ENCODE peak calls at places on chromosomes 7 and 10, in four cellular contexts. R is HepG2, O is K562, Y is HCT116. B is an unnamed sample.

GRCh38 chr10:72011468-72011867 is 47.3 kb downstream of the CHST3 start:
- DNase-seq in Y (no peak), R (no peak), O (no peak), B (no peak)

GRCh38 chr7:121286742-121287699 is 41.8 kb upstream of the WNT16 start:
- DNase-seq in R (no peak), Y (no peak), O (no peak), B (no peak)

GRCh38 chr7:51113560-51113959 is 203.0 kb downstream of the COBL start:
- DNase-seq in Y (no peak), R (no peak), O (no peak), B (no peak)

GRCh38 chr10:110307805-110308204 is 3.1 kb upstream of the SMNDC1 start:
- DNase-seq in R (no peak), Y (no peak), O (no peak), B (no peak)

GRCh38 chr7:9250876-9251275 is 817.5 kb downstream of the NXPH1 start:
- DNase-seq in Y (no peak), R (no peak), O (no peak), B (no peak)

GRCh38 chr10:33055636-33056035 is 97.6 kb upstream of the ITGB1 start:
- DNase-seq in O (no peak), Y (no peak), R (no peak), B (no peak)

GRCh38 chr10:125127110-125127509 is 33.3 kb downstream of the CTBP2 start:
- DNase-seq in O (no peak), R (no peak), Y (no peak), B (no peak)

GRCh38 chr10:49152037-49152436 is 18.2 kb upstream of the FAM170B start:
- DNase-seq in Y (no peak), O (no peak), R (no peak), B (no peak)

GRCh38 chr7:153859239-153859638 is 193.0 kb upstream of the DPP6 start:
- DNase-seq in O (no peak), Y (no peak), R (no peak), B (no peak)

GRCh38 chr7:117777335-117778150 is 95.7 kb downstream of the CTTNBP2 start:
- DNase-seq in Y (no peak), O (no peak), R (no peak), B (no peak)

GRCh38 chr7:48424731-48425130 is 253.5 kb downstream of the ABCA13 start:
- DNase-seq in R (peak; percentile 23), Y (no peak), O (peak; percentile 16), B (no peak)

GRCh38 chr7:5692845-5693278 is 88.6 kb downstream of the RNF216 start:
- DNase-seq in O (no peak), Y (no peak), R (no peak), B (peak; percentile 91)

GRCh38 chr7:119983468-119983867 is 289.5 kb upstream of the KCND2 start:
- DNase-seq in R (no peak), Y (no peak), O (no peak), B (no peak)
- TF ChIP-seq SIN3A in R (no peak), Y (no peak), O (no peak), B (no peak)

GRCh38 chr7:94396044-94396443 is 1.3 kb downstream of the COL1A2 start:
- DNase-seq in R (no peak), Y (no peak), O (peak; percentile 34), B (no peak)
- H3K4me3 ChIP-seq in R (no peak overlapping the region), Y (no peak overlapping the region), O (no peak overlapping the region), B (no peak overlapping the region)

GRCh38 chr10:101400529-101400928 is 46.6 kb downstream of the BTRC start:
- DNase-seq in R (no peak), Y (no peak), O (no peak), B (no peak)

GRCh38 chr10:101402711-101403110 is 48.7 kb downstream of the BTRC start:
- DNase-seq in Y (no peak), O (no peak), R (no peak), B (no peak)

GRCh38 chr10:101393378-101393777 is 39.4 kb downstream of the BTRC start:
- DNase-seq in O (no peak), Y (no peak), R (no peak), B (no peak)

GRCh38 chr10:101394522-101395133 is 40.7 kb downstream of the BTRC start:
- DNase-seq in Y (no peak), O (peak; percentile 16), R (no peak), B (no peak)

DNA sequence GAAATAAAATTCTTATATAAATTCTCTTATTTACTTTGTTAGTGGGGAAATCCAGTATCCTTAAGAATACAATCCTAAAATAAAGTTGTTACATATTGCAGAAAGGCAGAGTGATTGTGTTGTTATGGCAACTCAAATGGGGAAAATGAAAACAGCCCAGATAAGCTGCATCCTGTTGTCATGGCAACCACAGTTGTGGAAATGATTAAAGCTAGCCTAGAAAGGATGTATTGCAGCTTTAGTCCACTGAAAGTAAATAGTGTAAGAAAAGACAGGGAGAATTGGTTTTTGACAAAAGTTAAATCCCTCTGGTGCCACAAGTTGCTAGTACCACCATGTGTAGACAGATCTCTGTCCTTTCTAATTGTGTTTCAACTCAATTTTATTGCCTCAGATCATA is 43.2 kb downstream of the BTRC start:
- DNase-seq in O (peak; percentile 16), R (peak; percentile 27), Y (peak; percentile 6), B (no peak)
- TF ChIP-seq TCF7L2 in O (no peak), R (no peak), Y (no peak), B (no peak)

GRCh38 chr7:127377425-127377824 is 15.1 kb downstream of the ZNF800 start:
- DNase-seq in Y (no peak), R (no peak), O (no peak), B (no peak)

GRCh38 chr7:127378537-127378936 is 14.0 kb downstream of the ZNF800 start:
- DNase-seq in Y (no peak), O (no peak), R (no peak), B (no peak)

GRCh38 chr7:127374181-127374580 is 18.3 kb downstream of the ZNF800 start:
- DNase-seq in R (no peak), Y (no peak), O (no peak), B (no peak)

GRCh38 chr7:127379642-127380041 is 12.9 kb downstream of the ZNF800 start:
- DNase-seq in O (no peak), Y (no peak), R (no peak), B (no peak)

DNA sequence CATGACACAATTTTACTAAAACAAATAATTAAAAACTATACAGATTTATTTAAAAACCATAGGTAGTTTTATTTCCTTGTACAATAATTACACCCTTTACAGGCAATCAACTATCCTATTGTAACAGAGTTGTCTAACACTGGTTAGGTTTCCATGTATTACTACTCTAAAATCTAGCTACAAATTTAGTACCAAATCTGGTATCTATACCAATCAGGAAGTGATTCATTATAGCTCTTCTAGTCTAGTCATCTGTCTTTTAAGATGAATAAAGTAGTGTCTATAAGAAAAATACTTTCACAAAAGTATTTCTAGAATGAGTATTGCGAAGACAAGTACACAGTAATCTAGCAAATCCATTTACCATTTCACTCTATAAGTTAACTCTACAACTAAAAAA is 16.9 kb downstream of the ZNF800 start:
- DNase-seq in O (no peak), Y (no peak), R (no peak), B (no peak)
- TF ChIP-seq SIN3A in O (no peak), Y (no peak), R (no peak), B (no peak)

GRCh38 chr7:127885222-127885772 is 145.9 kb downstream of the LRRC4 start:
- DNase-seq in R (no peak), O (no peak), Y (no peak), B (no peak)

GRCh38 chr7:127887631-127888030 is 143.6 kb downstream of the LRRC4 start:
- DNase-seq in Y (no peak), O (peak; percentile 68), R (no peak), B (no peak)

GRCh38 chr7:127887096-127887495 is 144.1 kb downstream of the LRRC4 start:
- DNase-seq in O (no peak), Y (no peak), R (no peak), B (no peak)

GRCh38 chr7:127885843-127886242 is 145.4 kb downstream of the LRRC4 start:
- DNase-seq in R (no peak), O (peak; percentile 88), Y (no peak), B (no peak)

GRCh38 chr7:127886248-127886647 is 145.0 kb downstream of the LRRC4 start:
- DNase-seq in O (peak; percentile 39), R (no peak), Y (no peak), B (no peak)
- H3K4me3 ChIP-seq in O (no peak overlapping the region), R (no peak overlapping the region), Y (no peak overlapping the region), B (no peak overlapping the region)

GRCh38 chr10:35674843-35675242 is 32.7 kb upstream of the FZD8 start:
- DNase-seq in O (no peak), R (no peak), Y (no peak), B (no peak)
- TF ChIP-seq TCF7L2 in O (no peak), R (no peak), Y (no peak), B (no peak)

DNA sequence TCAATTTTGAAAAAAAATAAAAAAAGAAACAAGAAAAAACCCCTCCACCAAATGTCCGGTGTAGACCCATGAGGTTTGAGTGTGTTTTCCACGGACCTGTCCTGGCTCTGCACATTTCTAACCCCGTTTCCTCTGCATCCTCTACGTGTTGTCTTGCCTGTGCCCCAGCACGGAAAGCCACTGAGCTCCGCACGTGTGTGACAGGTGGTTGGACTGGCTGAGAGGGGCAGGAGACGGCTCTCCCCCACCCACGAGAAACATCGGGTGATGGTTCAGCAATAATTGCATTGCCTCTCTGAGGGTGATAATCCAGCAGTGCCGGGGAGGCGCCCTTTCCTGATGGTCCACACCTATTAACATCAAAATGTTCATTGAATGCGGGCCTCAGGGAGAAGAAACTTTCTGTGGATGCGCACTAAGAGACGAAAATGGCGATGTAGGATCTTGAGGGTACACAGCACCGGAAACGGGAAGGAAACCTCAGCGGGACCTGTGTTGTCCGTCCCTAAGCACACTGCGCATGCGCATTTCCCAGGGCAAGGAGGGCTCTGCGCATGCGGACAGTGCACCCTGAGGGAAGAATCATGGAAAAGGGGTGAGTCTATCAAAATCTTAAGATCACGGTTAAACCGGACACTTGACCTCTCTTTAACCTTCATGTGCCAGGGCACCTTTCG is 470.1 kb upstream of the ADARB2 start:
- DNase-seq in Y (no peak), R (no peak), O (peak; percentile 70), B (no peak)
- TF ChIP-seq SIN3A in Y (no peak), R (no peak), O (no peak), B (no peak)

GRCh38 chr7:47328392-47329319 is 253.3 kb downstream of the TNS3 start:
- DNase-seq in O (no peak), Y (no peak), R (no peak), B (no peak)
- H3K4me3 ChIP-seq in O (no peak overlapping the region), Y (no peak overlapping the region), R (no peak overlapping the region), B (no peak overlapping the region)

B was measured in Panc1.